ENCODE peak calls at places on chromosomes 6 and 20, in five cellular contexts. H is HepG2, L is prostate gland, R is right atrium auricular region, G is tibial artery. F is an unnamed sample. For H3K4me1, the result is how much of the 10 kb centered on the place peaks cover.

GRCh38 chr20:4071177-4071723 is 55.9 kb upstream of the RNF24 start:
- DNase-seq in H (no peak), L (no peak), R (no peak), G (no peak), F (no peak)

GRCh38 chr20:56437196-56437960 is 25.3 kb downstream of the CASS4 start:
- DNase-seq in H (no peak), L (no peak), R (no peak), G (no peak), F (no peak)

GRCh38 chr20:42113236-42113635 is 495.1 kb upstream of the CHD6 start:
- DNase-seq in H (no peak), L (no peak), R (no peak), G (no peak), F (no peak)

GRCh38 chr6:157215702-157216101 is 107.6 kb downstream of the TMEM242 start:
- DNase-seq in H (no peak), L (no peak), R (no peak), G (no peak), F (no peak)

GRCh38 chr6:53860511-53860910 is 65.7 kb downstream of the LRRC1 start:
- DNase-seq in H (no peak), L (no peak), R (no peak), G (no peak), F (no peak)

GRCh38 chr6:87384449-87384848 is 23.3 kb upstream of the CFAP206 start:
- DNase-seq in H (no peak), L (no peak), R (no peak), G (no peak), F (no peak)

GRCh38 chr6:70379473-70380013 is 33.8 kb upstream of the FAM135A start:
- DNase-seq in H (no peak), L (no peak), R (no peak), G (no peak), F (no peak)

GRCh38 chr6:36094786-36095496 is 35.4 kb upstream of the MAPK13 start:
- DNase-seq in H (peak), L (peak), R (peak), G (peak), F (peak)

GRCh38 chr6:34806738-34807453 is 15.0 kb downstream of the BLTP3A start:
- DNase-seq in H (no peak), L (no peak), R (no peak), G (no peak), F (no peak)

GRCh38 chr20:21519136-21519584 is 5.3 kb upstream of the NKX2-2 start:
- DNase-seq in H (no peak), L (no peak), R (no peak), G (no peak), F (no peak)

GRCh38 chr6:36224918-36225461 is 28.4 kb downstream of the BRPF3 start:
- DNase-seq in H (no peak), L (no peak), R (no peak), G (no peak), F (no peak)

GRCh38 chr6:116969211-116969863 is 92.3 kb downstream of the RFX6 start:
- DNase-seq in H (peak), L (peak), R (no peak), G (no peak), F (peak)

GRCh38 chr6:150320450-150320849 is 48.4 kb upstream of the IYD start:
- DNase-seq in H (no peak), L (peak), R (peak), G (peak), F (peak)

GRCh38 chr6:34810936-34811632 is 19.2 kb downstream of the BLTP3A start:
- DNase-seq in H (peak), L (no peak), R (no peak), G (no peak), F (no peak)

GRCh38 chr6:98014791-98015201 is 731.8 kb upstream of the MMS22L start:
- DNase-seq in H (no peak), L (no peak), R (no peak), G (no peak), F (no peak)

GRCh38 chr6:169866668-169867521 is 115.5 kb downstream of the ERMARD start:
- DNase-seq in H (no peak), L (no peak), R (no peak), G (peak), F (peak)

GRCh38 chr6:120147218-120147871 is 797.8 kb upstream of the MAN1A1 start:
- DNase-seq in H (no peak), L (no peak), R (no peak), G (no peak), F (peak)

GRCh38 chr6:99467509-99468106 is 42.5 kb upstream of the PNISR start:
- DNase-seq in H (peak), L (no peak), R (no peak), G (no peak), F (no peak)

GRCh38 chr6:12601881-12602280 is 114.7 kb upstream of the PHACTR1 start:
- DNase-seq in H (no peak), L (no peak), R (no peak), G (no peak), F (no peak)

GRCh38 chr20:52312131-52312729 is 120.7 kb upstream of the ZFP64 start:
- DNase-seq in H (peak), L (peak), R (no peak), G (no peak), F (peak)

GRCh38 chr6:119210596-119210995 is 132.1 kb upstream of the FAM184A start:
- DNase-seq in H (no peak), L (no peak), R (no peak), G (no peak), F (no peak)

GRCh38 chr20:37461376-37461775 is 59.7 kb upstream of the NNAT start:
- DNase-seq in H (no peak), L (no peak), R (no peak), G (no peak), F (no peak)

GRCh38 chr20:58829531-58829941 is 21.2 kb downstream of the GNAS-AS1 start:
- DNase-seq in H (no peak), L (peak), R (no peak), G (no peak), F (no peak)

GRCh38 chr6:38570750-38571149 is 69.0 kb downstream of the BTBD9 start:
- DNase-seq in H (no peak), L (no peak), R (no peak), G (no peak), F (no peak)

GRCh38 chr6:164108869-164109769 is 694.6 kb downstream of the QKI start:
- DNase-seq in H (no peak), L (peak), R (peak), G (peak), F (no peak)

GRCh38 chr6:109526905-109527628 is 44.0 kb upstream of the ZBTB24 start:
- DNase-seq in H (peak), L (peak), R (no peak), G (no peak), F (peak)

GRCh38 chr6:73774311-73774766 is 78.3 kb downstream of the CD109 start:
- DNase-seq in H (no peak), L (no peak), R (no peak), G (peak), F (peak)

GRCh38 chr20:48898896-48899513 is 22.5 kb upstream of the ARFGEF2 start:
- DNase-seq in H (no peak), L (no peak), R (no peak), G (no peak), F (no peak)

GRCh38 chr20:32285621-32286334 is 8.3 kb downstream of the KIF3B start:
- DNase-seq in H (no peak), L (no peak), R (no peak), G (no peak), F (no peak)
- H3K4me3 ChIP-seq in H (no peak), L (no peak), R (no peak), G (no peak), F (no peak)

DNA sequence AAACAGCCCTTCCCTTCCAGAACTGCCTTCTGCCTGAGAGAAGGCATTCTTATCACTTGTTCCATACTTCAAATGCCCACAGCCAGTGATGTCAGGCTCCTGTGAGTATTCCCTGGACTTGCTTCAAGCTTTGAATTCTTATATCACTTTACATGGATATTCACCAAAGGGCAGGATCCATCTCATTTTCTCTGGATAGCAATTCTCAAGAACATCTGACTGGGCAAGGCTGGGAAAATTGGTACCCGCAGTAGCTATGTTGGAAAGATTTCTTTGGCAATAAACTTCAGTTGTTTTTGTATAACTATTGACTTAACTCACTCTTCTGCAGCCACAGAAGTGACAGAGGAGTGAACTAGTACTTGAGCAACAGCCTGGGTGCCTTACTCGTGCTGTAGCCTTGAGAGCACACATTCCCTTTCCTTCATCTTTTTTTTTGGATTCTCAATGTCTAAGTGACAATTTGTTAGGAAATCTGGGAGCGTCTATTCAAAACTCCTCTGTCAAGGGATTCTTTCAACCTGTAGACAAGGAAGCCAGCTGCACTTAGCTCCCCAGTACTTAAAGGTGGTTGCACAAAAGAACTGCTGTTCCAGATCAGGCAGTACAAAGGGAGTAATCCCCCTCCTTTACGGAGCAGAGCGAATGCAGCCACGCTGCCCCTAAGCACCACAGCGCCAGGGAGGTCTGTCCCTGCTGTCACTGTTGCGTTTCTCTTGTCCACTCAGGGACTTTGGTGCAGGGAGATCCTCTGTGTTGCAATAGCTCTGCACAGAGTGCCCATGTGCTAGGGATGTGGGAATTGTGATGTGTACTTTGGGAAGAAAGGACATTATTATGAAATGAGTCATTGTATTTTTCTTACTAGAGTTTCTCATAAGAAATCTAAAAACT is 69.6 kb downstream of the JAG1 start:
- DNase-seq in H (peak), L (peak), R (peak), G (peak), F (peak)
- H3K4me1 ChIP-seq in H (under half), L (under half), R (under half), G (under half), F (under half)

DNA sequence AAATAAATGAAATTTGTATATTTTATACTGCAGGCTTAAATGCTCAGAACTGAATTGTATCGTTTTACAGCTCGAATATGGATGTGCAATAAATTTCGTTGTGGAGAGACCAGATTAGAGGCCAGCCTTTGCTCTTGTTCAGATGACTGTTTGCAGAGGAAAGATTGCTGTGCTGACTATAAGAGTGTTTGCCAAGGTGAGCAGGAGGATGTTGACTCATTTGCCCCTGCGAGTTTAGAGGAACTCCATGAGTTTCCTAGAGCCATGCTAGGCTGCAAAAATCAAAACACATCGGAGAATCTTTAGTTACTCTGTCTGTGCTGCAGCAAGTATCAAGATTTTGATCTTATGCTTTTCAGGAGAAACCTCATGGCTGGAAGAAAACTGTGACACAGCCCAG is 15.4 kb downstream of the ENPP3 start:
- DNase-seq in H (no peak), L (peak), R (no peak), G (no peak), F (no peak)
- H3K4me3 ChIP-seq in H (no peak), L (no peak), R (no peak), G (no peak), F (no peak)

GRCh38 chr6:15481414-15481813 is 181.4 kb downstream of the DTNBP1 start:
- DNase-seq in H (no peak), L (no peak), R (no peak), G (no peak), F (no peak)
- H3K4me1 ChIP-seq in H (under half), L (under half), R (under half), G (under half), F (under half)

GRCh38 chr6:41939091-41939847 is 2.3 kb downstream of the CCND3 start:
- DNase-seq in H (no peak), L (no peak), R (peak), G (peak), F (peak)
- H3K4me3 ChIP-seq in H (no peak), L (no peak), R (peak), G (no peak), F (no peak)

DNA sequence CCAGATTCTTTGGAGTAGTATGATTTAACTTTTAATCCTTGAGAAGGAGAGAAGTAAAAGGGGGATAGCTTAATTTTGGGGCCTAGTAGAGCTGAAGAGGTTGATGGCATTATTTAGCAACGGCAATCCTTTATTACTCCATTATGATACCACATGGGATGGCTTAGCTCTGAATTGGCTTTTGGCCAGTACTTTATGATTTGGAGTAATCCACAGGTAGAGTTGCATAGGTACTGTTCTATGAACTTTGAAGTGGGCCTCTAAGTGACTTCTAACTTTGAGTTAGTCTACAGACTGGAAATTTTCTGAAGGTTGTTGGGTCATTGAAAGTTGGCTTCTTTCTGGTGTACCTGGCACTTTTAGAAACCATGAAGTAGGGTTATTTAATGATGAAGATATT is 11.6 kb downstream of the YWHAB start:
- DNase-seq in H (no peak), L (no peak), R (no peak), G (no peak), F (no peak)
- H3K4me1 ChIP-seq in H (under half), L (under half), R (half or more), G (under half), F (under half)

GRCh38 chr20:47419953-47420352 is 63.5 kb upstream of the ZMYND8 start:
- DNase-seq in H (no peak), L (no peak), R (no peak), G (no peak), F (no peak)
- H3K4me3 ChIP-seq in H (no peak), L (no peak), R (no peak), G (no peak), F (no peak)

GRCh38 chr6:42784739-42785498 is 3.1 kb downstream of the BICRAL start:
- DNase-seq in H (no peak), L (no peak), R (no peak), G (no peak), F (no peak)

GRCh38 chr6:42786525-42786985 is 4.7 kb downstream of the BICRAL start:
- DNase-seq in H (no peak), L (no peak), R (no peak), G (no peak), F (no peak)

GRCh38 chr6:42788671-42789070 is 6.8 kb downstream of the BICRAL start:
- DNase-seq in H (no peak), L (no peak), R (no peak), G (no peak), F (no peak)

GRCh38 chr6:42783876-42784738 is 2.3 kb downstream of the BICRAL start:
- DNase-seq in H (no peak), L (no peak), R (no peak), G (no peak), F (no peak)

GRCh38 chr6:42787018-42787611 is 5.3 kb downstream of the BICRAL start:
- DNase-seq in H (no peak), L (no peak), R (no peak), G (no peak), F (no peak)
- H3K4me1 ChIP-seq in H (half or more), L (under half), R (half or more), G (under half), F (under half)

F was measured in testis.